ENCODE peak calls at places on chromosomes 3 and 15, in eight cellular contexts. Y, J, X, N, E, V, Z and U are unnamed samples.

GRCh38 chr15:66621491-66622467 is 56.0 kb upstream of the LCTL start:
- DNase-seq in J (no peak), Y (no peak), Z (no peak), X (no peak), E (no peak), V (peak; percentile 54), N (no peak), U (no peak)

GRCh38 chr3:49667701-49668413 is 6.3 kb upstream of the APEH start:
- DNase-seq in Z (no peak), J (no peak), X (no peak), Y (no peak), V (no peak), N (no peak), E (no peak), U (no peak)

GRCh38 chr15:48679952-48680351 is 34.4 kb upstream of the FBN1 start:
- DNase-seq in Y (no peak), J (no peak), X (no peak), E (no peak), Z (no peak), N (no peak), V (no peak), U (no peak)

GRCh38 chr3:122366379-122366749 is 16.7 kb downstream of the MIX23 start:
- DNase-seq in V (no peak), N (no peak), Y (peak; percentile 25), E (no peak), J (no peak), X (no peak), Z (no peak), U (no peak)

GRCh38 chr3:186824430-186825139 is 17.9 kb upstream of the ADIPOQ start:
- DNase-seq in X (no peak), E (no peak), V (no peak), Z (no peak), N (no peak), Y (no peak), J (no peak), U (no peak)

GRCh38 chr3:114471478-114471877 is 177.7 kb downstream of the TIGIT start:
- DNase-seq in Y (no peak), Z (no peak), V (no peak), N (no peak), E (no peak), J (no peak), X (no peak), U (no peak)

GRCh38 chr3:58217209-58217811 is 6.5 kb upstream of the DNASE1L3 start:
- DNase-seq in N (peak; percentile 67), Z (peak; percentile 76), Y (peak; percentile 92), J (peak; percentile 62), E (peak; percentile 77), V (peak; percentile 64), X (peak; percentile 85), U (peak; percentile 17)

GRCh38 chr15:83107841-83108181 is 366 bp downstream of the TM6SF1 start:
- DNase-seq in N (no peak), J (no peak), X (no peak), E (no peak), Z (no peak), Y (no peak), V (no peak), U (no peak)

GRCh38 chr3:69012836-69013255 is 638 bp downstream of the EOGT start:
- DNase-seq in N (peak; percentile 46), V (no peak), X (peak; percentile 86), Y (peak; percentile 30), E (peak; percentile 53), Z (peak; percentile 31), J (peak; percentile 62), U (no peak)

GRCh38 chr3:152786977-152787681 is 47.8 kb upstream of the P2RY1 start:
- DNase-seq in Z (peak; percentile 4), X (no peak), N (no peak), V (no peak), E (no peak), Y (no peak), J (no peak), U (no peak)

GRCh38 chr3:13277860-13278531 is 142.1 kb downstream of the NUP210 start:
- DNase-seq in N (no peak), V (no peak), E (no peak), Z (peak; percentile 89), Y (no peak), J (no peak), X (peak; percentile 63), U (no peak)

GRCh38 chr3:179108091-179108490 is 36.5 kb upstream of the ZMAT3 start:
- DNase-seq in Y (no peak), N (peak; percentile 62), J (no peak), Z (no peak), X (no peak), E (no peak), V (no peak), U (no peak)

GRCh38 chr3:24521306-24522154 is 26.9 kb upstream of the THRB start:
- DNase-seq in N (no peak), V (peak; percentile 75), Y (peak; percentile 28), J (peak; percentile 80), Z (no peak), X (peak; percentile 80), E (peak; percentile 65), U (no peak)

GRCh38 chr3:189324538-189325138 is 152.9 kb downstream of the TPRG1 start:
- DNase-seq in X (no peak), Y (peak; percentile 98), V (peak; percentile 69), J (no peak), N (peak; percentile 81), E (peak; percentile 78), Z (peak; percentile 98), U (peak; percentile 82)

GRCh38 chr3:150062492-150062891 is 91.8 kb upstream of the PFN2 start:
- DNase-seq in N (peak; percentile 71), X (no peak), E (no peak), Z (no peak), J (no peak), V (no peak), Y (no peak), U (no peak)

GRCh38 chr3:47961815-47962606 is 54.2 kb downstream of the MAP4 start:
- DNase-seq in V (no peak), Y (no peak), E (no peak), N (peak; percentile 13), X (no peak), Z (peak; percentile 8), J (no peak), U (no peak)

GRCh38 chr15:93974804-93975481 is 256.4 kb upstream of the MCTP2 start:
- DNase-seq in Y (peak; percentile 37), X (no peak), N (no peak), V (no peak), E (no peak), Z (peak; percentile 27), J (no peak), U (no peak)

DNA sequence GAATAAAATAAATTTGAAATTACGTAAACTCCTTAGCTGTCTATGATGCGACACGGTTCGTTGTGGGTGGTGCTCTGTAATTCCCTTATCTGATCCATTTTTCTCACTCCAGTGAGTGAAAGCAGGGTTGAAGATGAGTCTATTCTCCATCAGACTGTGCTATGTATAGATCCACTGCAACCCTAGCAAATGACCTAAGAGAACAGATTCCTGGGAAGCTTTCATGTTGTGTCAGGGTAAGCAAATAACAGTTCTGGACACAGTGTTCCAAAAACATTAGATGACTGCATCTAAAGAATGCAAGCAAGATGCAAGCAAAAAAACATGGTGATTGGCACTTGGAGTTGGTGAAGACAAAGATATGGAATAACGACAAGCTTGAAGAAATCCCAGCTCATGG is 239.3 kb downstream of the SLC9A9 start:
- DNase-seq in J (no peak), N (peak; percentile 94), Z (no peak), X (no peak), V (no peak), E (no peak), Y (no peak), U (no peak)
- H3K4me3 ChIP-seq in J (no peak overlapping the region), N (no peak overlapping the region), Z (no peak overlapping the region), X (no peak overlapping the region), V (no peak overlapping the region), E (no peak overlapping the region), Y (no peak overlapping the region), U (no peak overlapping the region)

GRCh38 chr3:7421065-7421464 is 560.1 kb downstream of the GRM7 start:
- DNase-seq in V (no peak), Z (peak; percentile 1), N (no peak), J (no peak), Y (no peak), X (no peak), E (no peak), U (no peak)
- TF ChIP-seq CTCF in V (no peak), Z (no peak), N (no peak), J (no peak), Y (no peak), X (no peak), E (no peak), U (peak; percentile 14)

GRCh38 chr3:184568591-184568917 is 7.0 kb downstream of the EPHB3 start:
- DNase-seq in Z (no peak), J (no peak), E (no peak), Y (no peak), V (no peak), N (no peak), X (no peak), U (no peak)

GRCh38 chr3:184570035-184570434 is 8.4 kb downstream of the EPHB3 start:
- DNase-seq in E (no peak), X (no peak), N (no peak), V (no peak), Y (no peak), Z (no peak), J (no peak), U (no peak)

GRCh38 chr3:184566441-184567414 is 5.1 kb downstream of the EPHB3 start:
- DNase-seq in X (no peak), Z (no peak), N (no peak), J (no peak), V (peak; percentile 86), E (peak; percentile 60), Y (no peak), U (peak; percentile 45)

GRCh38 chr3:184568918-184569829 is 7.6 kb downstream of the EPHB3 start:
- DNase-seq in J (peak; percentile 82), Y (no peak), X (peak; percentile 89), Z (peak; percentile 56), E (peak; percentile 77), V (peak; percentile 83), N (peak; percentile 97), U (peak; percentile 31)

DNA sequence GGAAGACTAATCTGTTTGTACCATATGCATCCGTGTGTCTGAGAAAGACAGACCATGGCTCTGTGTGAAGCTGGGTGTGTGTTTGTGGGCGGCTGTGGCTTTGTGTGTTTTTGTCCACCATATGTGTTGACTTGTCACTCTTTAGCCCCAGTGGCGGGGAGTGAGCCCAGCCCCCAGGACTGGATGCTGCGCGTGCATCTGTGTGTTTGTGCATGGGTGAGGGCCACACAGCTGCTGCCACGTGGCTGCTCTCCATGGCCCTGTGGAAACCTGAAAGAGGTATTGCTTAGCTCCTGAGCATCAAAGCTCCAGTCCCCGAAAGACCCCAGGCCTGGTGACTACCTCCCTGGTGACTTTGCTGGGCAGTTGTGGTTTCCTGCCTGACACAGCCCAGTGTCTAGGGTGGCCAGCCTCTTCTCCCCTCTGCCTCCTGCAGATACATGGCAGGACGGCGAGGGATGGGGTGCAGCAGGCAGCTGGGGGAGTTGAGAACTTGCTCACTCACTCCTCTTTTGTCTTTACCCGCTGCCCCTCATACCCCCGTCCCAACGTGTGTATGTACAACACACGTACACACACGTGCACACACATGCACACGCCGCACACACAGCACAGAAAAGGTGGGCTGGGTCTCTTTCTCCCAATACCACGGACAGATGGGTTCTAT is 6.5 kb downstream of the EPHB3 start:
- DNase-seq in E (no peak), Z (peak; percentile 34), J (no peak), X (no peak), V (peak; percentile 47), Y (no peak), N (no peak), U (no peak)
- H3K4me3 ChIP-seq in E (peak overlapping the region; percentile 88), Z (no peak overlapping the region), J (peak overlapping the region; percentile 66), X (peak overlapping the region; percentile 63), V (no peak overlapping the region), Y (no peak overlapping the region), N (peak overlapping the region; percentile 4), U (peak overlapping the region; percentile 48)

GRCh38 chr15:51533672-51534398 is 88.7 kb downstream of the DMXL2 start:
- DNase-seq in Y (no peak), Z (no peak), V (no peak), E (no peak), J (no peak), N (no peak), X (no peak), U (peak; percentile 4)

GRCh38 chr15:51536965-51537574 is 85.5 kb downstream of the DMXL2 start:
- DNase-seq in J (no peak), Y (peak; percentile 40), Z (peak; percentile 37), N (peak; percentile 12), V (no peak), X (no peak), E (no peak), U (no peak)
- TF ChIP-seq CTCF in J (peak; percentile 55), Y (peak; percentile 74), Z (peak; percentile 60), N (peak; percentile 73), V (peak; percentile 23), X (peak; percentile 26), E (peak; percentile 28), U (peak; percentile 58)